ENCODE peak calls at places on chromosome 17, in nine cellular contexts. M is NCI-H524, L is breast epithelium, S is GM04504, X is sigmoid colon, J is HuH-7.5, K is MV-4-11, O is HFF-Myc, P is cardiac muscle cell. U is an unnamed sample.

GRCh38 chr17:10999484-10999883 is 161.6 kb upstream of the PIRT start:
- DNase-seq in O (no peak), M (no peak), L (no peak), K (no peak), X (no peak), J (no peak), S (no peak), P (no peak), U (no peak)

GRCh38 chr17:51734462-51734861 is 424.1 kb downstream of the CA10 start:
- DNase-seq in O (no peak), S (no peak), K (no peak), L (no peak), J (no peak), P (no peak), M (peak), X (no peak), U (no peak)

GRCh38 chr17:65370669-65371126 is 190.8 kb downstream of the AXIN2 start:
- DNase-seq in S (no peak), K (peak), M (no peak), X (no peak), O (no peak), J (no peak), P (no peak), L (no peak), U (no peak)

GRCh38 chr17:66200685-66201092 is 8.8 kb upstream of the CEP112 start:
- DNase-seq in J (peak), K (peak), X (no peak), L (no peak), S (peak), M (peak), O (peak), P (peak), U (peak)

GRCh38 chr17:5241861-5242671 is 7.4 kb upstream of the SCIMP start:
- DNase-seq in L (no peak), P (no peak), X (no peak), J (no peak), S (no peak), K (peak), M (no peak), O (no peak), U (no peak)

GRCh38 chr17:43976956-43977837 is 23.5 kb upstream of the PYY start:
- DNase-seq in K (no peak), J (no peak), O (no peak), M (no peak), L (no peak), S (no peak), P (no peak), X (no peak), U (no peak)

GRCh38 chr17:81135503-81136283 is 29.6 kb upstream of the PVALEF start:
- DNase-seq in K (no peak), O (no peak), M (peak), X (no peak), L (no peak), P (no peak), S (no peak), J (no peak), U (no peak)

GRCh38 chr17:39609416-39610025 is 1.8 kb upstream of the NEUROD2 start:
- DNase-seq in P (no peak), X (no peak), K (no peak), S (no peak), M (no peak), O (no peak), L (no peak), J (no peak), U (peak)

GRCh38 chr17:51154176-51154575 is 817 bp downstream of the NME1 start:
- DNase-seq in P (peak), O (no peak), K (no peak), L (no peak), X (no peak), M (peak), J (no peak), S (no peak), U (peak)

GRCh38 chr17:70310251-70310672 is 140.9 kb downstream of the KCNJ2 start:
- DNase-seq in X (no peak), S (no peak), J (no peak), P (peak), O (no peak), K (peak), M (no peak), L (no peak), U (no peak)

GRCh38 chr17:76008630-76009425 is 8.2 kb downstream of the CDK3 start:
- DNase-seq in M (no peak), K (no peak), S (no peak), L (no peak), X (no peak), P (no peak), J (no peak), O (no peak), U (no peak)

GRCh38 chr17:32894245-32894644 is 17.3 kb upstream of the MYO1D start:
- DNase-seq in K (no peak), S (no peak), P (no peak), J (no peak), M (no peak), O (no peak), X (no peak), L (no peak), U (no peak)

GRCh38 chr17:32953883-32954282 is 25.9 kb downstream of the TMEM98 start:
- DNase-seq in O (no peak), L (no peak), X (no peak), M (no peak), J (no peak), S (no peak), P (no peak), K (no peak), U (no peak)

GRCh38 chr17:47994714-47995113 is 23.8 kb downstream of the CDK5RAP3 start:
- DNase-seq in O (no peak), L (no peak), M (no peak), J (no peak), P (no peak), X (no peak), K (no peak), S (no peak), U (peak)

GRCh38 chr17:68346448-68346847 is 55.2 kb downstream of the ARSG start:
- DNase-seq in O (no peak), M (no peak), K (peak), J (no peak), X (no peak), P (no peak), S (no peak), L (no peak), U (no peak)

GRCh38 chr17:79546386-79546785 is 64.5 kb downstream of the RBFOX3 start:
- DNase-seq in X (peak), K (no peak), J (no peak), P (no peak), O (no peak), M (no peak), L (no peak), S (no peak), U (no peak)

GRCh38 chr17:81868674-81869220 is 2.4 kb downstream of the ARHGDIA start:
- DNase-seq in M (peak), P (peak), K (no peak), L (no peak), J (no peak), O (no peak), X (peak), S (peak), U (peak)

GRCh38 chr17:60170835-60171752 is 21.3 kb downstream of the CA4 start:
- DNase-seq in J (no peak), K (no peak), S (no peak), P (no peak), O (no peak), M (no peak), L (no peak), X (no peak), U (no peak)

GRCh38 chr17:67624886-67625656 is 92.7 kb upstream of the NOL11 start:
- DNase-seq in O (no peak), S (no peak), J (no peak), L (no peak), K (no peak), X (no peak), M (no peak), P (no peak), U (peak)

GRCh38 chr17:13346081-13346533 is 255.6 kb downstream of the HS3ST3A1 start:
- DNase-seq in M (no peak), L (no peak), K (peak), J (no peak), O (peak), X (no peak), S (peak), P (peak), U (no peak)

GRCh38 chr17:30235386-30236296 is at the start of gene SLC6A4:
- DNase-seq in P (peak), O (no peak), X (no peak), K (no peak), S (no peak), L (no peak), J (peak), M (peak), U (peak)

GRCh38 chr17:44324092-44324570 is 492 bp downstream of the SLC25A39 start:
- DNase-seq in M (peak), S (no peak), O (no peak), L (no peak), X (no peak), K (no peak), J (no peak), P (no peak), U (no peak)

GRCh38 chr17:82458885-82459424 is 414 bp downstream of the NARF start:
- DNase-seq in X (peak), K (no peak), J (no peak), M (no peak), P (peak), O (no peak), S (no peak), L (no peak), U (peak)

GRCh38 chr17:54839022-54839806 is 61.4 kb upstream of the TOM1L1 start:
- DNase-seq in X (no peak), O (no peak), S (no peak), J (no peak), L (no peak), K (no peak), M (peak), P (no peak), U (no peak)

GRCh38 chr17:15966183-15966878 is 21.4 kb downstream of the ADORA2B start:
- DNase-seq in P (no peak), L (no peak), S (no peak), K (peak), M (peak), X (peak), J (no peak), O (no peak), U (no peak)

GRCh38 chr17:28347261-28347891 is 10.0 kb downstream of the POLDIP2 start:
- DNase-seq in M (no peak), K (no peak), L (peak), O (peak), J (no peak), S (peak), X (no peak), P (peak), U (no peak)

GRCh38 chr17:17111401-17112393 is 69.4 kb downstream of the MPRIP start:
- DNase-seq in J (no peak), X (no peak), O (no peak), M (no peak), P (no peak), K (no peak), S (no peak), L (no peak), U (no peak)

GRCh38 chr17:28748852-28749515 is 5.2 kb downstream of the TRAF4 start:
- DNase-seq in L (no peak), O (no peak), S (no peak), P (no peak), K (no peak), M (no peak), X (no peak), J (no peak), U (no peak)

GRCh38 chr17:26818736-26819135 is 475.2 kb upstream of the WSB1 start:
- DNase-seq in L (no peak), X (no peak), J (no peak), P (peak), M (no peak), K (no peak), S (no peak), O (peak), U (no peak)

GRCh38 chr17:79183221-79184158 is 108.9 kb downstream of the ENGASE start:
- DNase-seq in L (no peak), J (no peak), P (peak), K (no peak), X (no peak), M (peak), O (no peak), S (no peak), U (peak)

GRCh38 chr17:37239690-37240344 is 136.0 kb upstream of the C17orf78 start:
- DNase-seq in S (no peak), J (no peak), L (no peak), X (no peak), P (peak), K (peak), O (no peak), M (peak), U (no peak)

GRCh38 chr17:69723741-69724140 is 309.2 kb downstream of the MAP2K6 start:
- DNase-seq in J (no peak), K (peak), X (no peak), O (no peak), L (no peak), P (peak), S (no peak), M (peak), U (peak)

GRCh38 chr17:59754547-59754946 is 47.1 kb downstream of the VMP1 start:
- DNase-seq in O (peak), K (peak), S (peak), M (no peak), X (no peak), J (no peak), P (peak), L (no peak), U (no peak)

GRCh38 chr17:81239714-81240555 is 817 bp downstream of the NDUFAF8 start:
- DNase-seq in M (peak), J (no peak), L (no peak), X (no peak), O (no peak), K (peak), P (no peak), S (no peak), U (peak)

GRCh38 chr17:75869282-75870141 is 8.9 kb downstream of the TRIM47 start:
- DNase-seq in P (peak), J (no peak), X (peak), O (no peak), M (no peak), L (peak), S (no peak), K (no peak), U (no peak)

GRCh38 chr17:77382966-77383612 is 242.3 kb downstream of the SEC14L1 start:
- DNase-seq in J (no peak), S (no peak), P (peak), K (no peak), O (no peak), M (no peak), X (peak), L (no peak), U (no peak)

GRCh38 chr17:2647961-2648360 is 54.5 kb downstream of the PAFAH1B1 start:
- DNase-seq in S (no peak), L (no peak), M (no peak), X (no peak), P (no peak), O (no peak), K (no peak), J (no peak), U (no peak)